ENCODE peak calls at places on chromosomes 5 and 9, in four cellular contexts. F is left lung, C is adrenal gland, R is small intestine. Z is an unnamed sample.

GRCh38 chr5:14112998-14113652 is 30.0 kb upstream of the TRIO start:
- DNase-seq in F (no peak), C (no peak), R (peak; percentile 87), Z (no peak)

GRCh38 chr9:6680797-6681146 is 35.2 kb upstream of the GLDC start:
- DNase-seq in C (peak; percentile 83), R (no peak), F (peak; percentile 92), Z (peak; percentile 15)

GRCh38 chr9:113245894-113246293 is 24.6 kb downstream of the SLC31A1 start:
- DNase-seq in F (no peak), C (no peak), R (no peak), Z (no peak)

GRCh38 chr5:173567548-173567947 is 48.9 kb downstream of the BOD1 start:
- DNase-seq in C (no peak), F (no peak), R (no peak), Z (no peak)

GRCh38 chr5:73328665-73329064 is 119.9 kb downstream of the FOXD1 start:
- DNase-seq in R (no peak), C (no peak), F (no peak), Z (no peak)

GRCh38 chr5:159725475-159725874 is 190.8 kb upstream of the ADRA1B start:
- DNase-seq in C (no peak), F (no peak), R (no peak), Z (no peak)

GRCh38 chr9:4887556-4887955 is 94.8 kb downstream of the RCL1 start:
- DNase-seq in R (no peak), F (no peak), C (no peak), Z (no peak)

GRCh38 chr5:157558089-157558595 is 17.4 kb downstream of the ADAM19 start:
- DNase-seq in C (no peak), R (no peak), F (no peak), Z (no peak)

GRCh38 chr9:98445576-98445975 is 190.1 kb upstream of the TBC1D2 start:
- DNase-seq in C (no peak), F (no peak), R (no peak), Z (no peak)

GRCh38 chr5:170291324-170291847 is 6.2 kb downstream of the LCP2 start:
- DNase-seq in R (no peak), F (no peak), C (no peak), Z (no peak)

GRCh38 chr5:125883223-125883622 is 540.0 kb upstream of the GRAMD2B start:
- DNase-seq in C (no peak), F (no peak), R (no peak), Z (no peak)

GRCh38 chr5:94618029-94618492 is 343 bp downstream of the KIAA0825 start:
- DNase-seq in C (peak; percentile 67), F (peak; percentile 79), R (peak; percentile 97), Z (peak; percentile 21)

GRCh38 chr5:6820851-6821479 is 107.7 kb downstream of the TENT4A start:
- DNase-seq in R (peak; percentile 25), F (no peak), C (no peak), Z (no peak)

GRCh38 chr5:52776116-52776515 is 11.6 kb upstream of the ITGA1 start:
- DNase-seq in C (no peak), F (no peak), R (peak; percentile 65), Z (no peak)

GRCh38 chr5:79047199-79047598 is 22.3 kb downstream of the DMGDH start:
- DNase-seq in R (no peak), C (no peak), F (no peak), Z (no peak)

GRCh38 chr5:1897816-1898450 is 15.2 kb upstream of the IRX4 start:
- DNase-seq in F (no peak), C (no peak), R (no peak), Z (no peak)

GRCh38 chr9:114075602-114076001 is 2.5 kb downstream of the AMBP start:
- DNase-seq in C (no peak), R (no peak), F (no peak), Z (no peak)

GRCh38 chr5:27702339-27702820 is 664.0 kb upstream of the CDH9 start:
- DNase-seq in R (no peak), F (no peak), C (no peak), Z (no peak)

GRCh38 chr5:155839251-155840037 is 487.5 kb upstream of the SGCD start:
- DNase-seq in C (no peak), R (no peak), F (no peak), Z (no peak)

GRCh38 chr5:176740131-176740701 is 70.1 kb upstream of the UNC5A start:
- DNase-seq in R (no peak), F (no peak), C (no peak), Z (no peak)

GRCh38 chr5:18736051-18736398 is 1101.8 kb downstream of the TAF11L14 start:
- DNase-seq in R (no peak), F (no peak), C (no peak), Z (no peak)

GRCh38 chr9:35746583-35746982 is 2.4 kb downstream of the GBA2 start:
- DNase-seq in C (no peak), F (no peak), R (peak; percentile 96), Z (no peak)

GRCh38 chr9:34957492-34958410 is at the start of gene PHF24:
- DNase-seq in R (no peak), C (no peak), F (peak; percentile 76), Z (no peak)

GRCh38 chr5:85681871-85682270 is 935.9 kb upstream of the COX7C start:
- DNase-seq in C (no peak), R (no peak), F (no peak), Z (no peak)

GRCh38 chr5:35117960-35118359 is 70.2 kb upstream of the AGXT2 start:
- DNase-seq in R (no peak), C (no peak), F (no peak), Z (no peak)

GRCh38 chr5:145743396-145744061 is 91.6 kb downstream of the PRELID2 start:
- DNase-seq in R (no peak), C (no peak), F (peak; percentile 65), Z (no peak)

GRCh38 chr9:109730228-109730627 is 49.8 kb upstream of the PALM2AKAP2 start:
- DNase-seq in C (no peak), R (peak; percentile 63), F (no peak), Z (no peak)

GRCh38 chr9:84862786-84863185 is 193.3 kb downstream of the NTRK2 start:
- DNase-seq in F (no peak), R (no peak), C (no peak), Z (no peak)

DNA sequence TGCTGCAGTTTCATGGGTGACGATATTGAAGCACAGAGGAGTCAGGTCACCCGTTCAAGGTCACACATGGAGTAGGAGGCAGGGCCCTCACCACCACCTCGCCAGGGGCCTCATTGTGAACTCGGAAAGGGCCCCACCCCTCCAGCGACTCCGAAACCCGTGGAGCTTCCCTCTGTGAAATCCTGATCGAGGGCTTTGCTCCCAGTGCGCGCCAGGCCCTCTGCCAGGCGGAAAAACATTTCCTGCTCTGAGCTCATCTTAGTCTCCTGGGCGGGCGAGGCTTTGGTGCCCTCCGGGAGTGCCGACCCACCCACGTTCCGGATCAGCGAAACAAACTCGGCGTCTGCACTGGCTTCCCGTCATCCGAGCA is 75.0 kb upstream of the FCN1 start:
- DNase-seq in C (no peak), R (no peak), F (no peak), Z (peak; percentile 65)
- H3K4me3 ChIP-seq in C (no peak overlapping the region), R (no peak overlapping the region), F (no peak overlapping the region), Z (no peak overlapping the region)

GRCh38 chr9:125515281-125515680 is 191.7 kb downstream of the MAPKAP1 start:
- DNase-seq in R (no peak), F (no peak), C (no peak), Z (no peak)
- H3K27ac ChIP-seq in R (no peak overlapping the region), F (no peak overlapping the region), C (peak overlapping the region; percentile 81), Z (no peak overlapping the region)

GRCh38 chr9:90789408-90789807 is 12.2 kb upstream of the SYK start:
- DNase-seq in R (no peak), F (no peak), C (no peak), Z (no peak)

GRCh38 chr9:90789862-90790261 is 11.8 kb upstream of the SYK start:
- DNase-seq in F (no peak), C (no peak), R (no peak), Z (no peak)

GRCh38 chr9:90783964-90784363 is 17.7 kb upstream of the SYK start:
- DNase-seq in F (no peak), R (no peak), C (no peak), Z (no peak)

GRCh38 chr9:90783552-90783951 is 18.1 kb upstream of the SYK start:
- DNase-seq in C (no peak), R (no peak), F (no peak), Z (no peak)

DNA sequence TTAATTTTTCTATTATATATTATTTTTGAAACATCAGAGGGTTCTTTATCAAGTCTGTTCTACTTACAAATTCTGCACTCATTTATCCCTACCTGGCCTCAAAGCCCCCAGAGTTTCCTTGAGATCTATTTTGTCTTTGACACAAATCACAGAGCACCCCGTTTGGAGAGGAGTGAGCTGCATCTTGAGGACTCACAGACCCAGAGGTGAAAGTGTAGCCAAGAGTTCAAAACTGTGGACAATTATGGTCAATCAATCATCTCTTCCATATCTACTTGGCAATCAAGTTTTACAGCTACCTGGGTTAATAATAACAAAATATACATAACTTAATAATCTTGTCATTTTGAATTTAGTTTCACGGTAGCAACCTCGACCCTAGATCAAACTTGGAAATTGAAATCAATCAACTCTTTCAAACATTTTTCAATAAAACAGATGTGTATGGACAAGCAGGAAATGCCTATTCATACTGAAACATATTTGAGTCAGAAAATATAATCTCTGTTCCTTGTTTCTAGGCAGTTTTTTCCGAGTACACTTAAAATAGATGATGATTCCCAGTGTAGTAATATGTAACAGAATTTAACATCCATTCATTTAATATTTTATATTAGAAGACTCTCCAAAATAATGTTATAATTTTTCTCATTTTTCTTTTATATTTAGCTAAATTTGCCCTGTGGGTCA is 13.7 kb upstream of the SYK start:
- DNase-seq in F (no peak), C (no peak), R (peak; percentile 47), Z (no peak)
- H3K4me3 ChIP-seq in F (no peak overlapping the region), C (no peak overlapping the region), R (no peak overlapping the region), Z (no peak overlapping the region)

DNA sequence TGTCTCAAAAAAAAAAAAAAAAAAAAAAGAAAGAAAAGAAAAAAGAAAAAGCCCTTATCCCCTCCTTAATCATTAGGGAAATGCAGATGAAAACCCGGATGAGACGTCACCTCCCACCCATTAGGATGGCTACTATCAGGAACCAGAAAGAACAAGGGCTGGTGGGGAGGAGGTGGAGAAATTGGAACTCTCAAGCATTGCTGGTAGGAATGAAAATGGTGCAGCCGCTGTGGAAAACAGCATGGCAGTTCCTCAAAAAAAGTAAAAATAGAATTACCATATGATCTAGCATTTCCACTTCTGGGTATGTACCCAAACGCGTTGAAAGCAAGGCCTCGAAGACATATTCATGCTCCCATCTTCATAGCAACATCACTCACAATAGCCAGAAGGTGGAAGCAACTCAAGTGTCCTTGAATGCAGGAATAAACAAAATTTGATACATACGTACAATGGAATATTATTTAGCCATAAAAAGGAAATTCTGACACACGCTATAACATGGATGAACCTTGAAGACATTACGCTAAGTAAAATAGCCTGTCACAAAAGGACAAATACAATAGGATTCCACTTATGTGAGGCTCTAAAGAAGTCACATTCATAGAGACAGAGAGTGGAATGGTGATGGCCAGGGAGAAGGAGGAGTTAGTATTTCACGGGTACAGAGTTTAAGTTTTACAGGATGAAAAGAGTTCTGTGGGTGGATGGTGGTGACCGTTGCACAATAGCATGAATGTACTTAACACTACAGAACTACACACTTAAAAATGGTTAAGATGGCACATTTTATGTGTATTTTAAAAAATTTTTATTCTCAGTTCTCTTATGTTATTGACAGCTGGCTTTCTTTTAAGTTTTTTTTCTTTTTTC is 166.8 kb upstream of the IER5L start:
- DNase-seq in F (no peak), R (no peak), C (no peak), Z (no peak)
- H3K27ac ChIP-seq in F (peak overlapping the region; percentile 74), R (no peak overlapping the region), C (peak overlapping the region; percentile 83), Z (peak overlapping the region; percentile 75)

Z was measured in tibial nerve.